ENCODE peak calls at places on chromosomes 16 and 17, in eight cellular contexts. X is astrocyte of the cerebellum; Q is WERI-Rb-1; V is sigmoid colon; Z is MM.1S; W is CD4-positive, alpha-beta T cell; K is lower leg skin; T is neural progenitor cell. R is an unnamed sample.

GRCh38 chr17:59914274-59914854 is 21.4 kb downstream of the RPS6KB1 start:
- DNase-seq in X (peak), Q (no peak), V (no peak), Z (peak), W (no peak), K (no peak), T (peak), R (peak)

GRCh38 chr17:82244413-82245140 is 15.7 kb downstream of the SLC16A3 start:
- DNase-seq in X (no peak), Q (no peak), V (peak), Z (no peak), W (no peak), K (no peak), T (no peak), R (peak)

GRCh38 chr16:79751785-79752184 is 151.2 kb upstream of the MAF start:
- DNase-seq in X (peak), Q (no peak), V (peak), Z (no peak), W (no peak), K (peak), T (no peak), R (no peak)

GRCh38 chr17:14793237-14793636 is 471.9 kb downstream of the PMP22 start:
- DNase-seq in X (no peak), Q (no peak), V (no peak), Z (no peak), W (no peak), K (no peak), T (no peak), R (no peak)

GRCh38 chr16:87661561-87661960 is 59.3 kb downstream of the JPH3 start:
- DNase-seq in X (no peak), Q (no peak), V (no peak), Z (peak), W (no peak), K (no peak), T (peak), R (peak)

GRCh38 chr17:66637491-66637890 is 197.4 kb upstream of the CACNG5 start:
- DNase-seq in X (peak), Q (no peak), V (no peak), Z (no peak), W (no peak), K (peak), T (no peak), R (no peak)

GRCh38 chr17:30520436-30520835 is 43.2 kb downstream of the GOSR1 start:
- DNase-seq in X (peak), Q (no peak), V (no peak), Z (no peak), W (no peak), K (no peak), T (no peak), R (no peak)

GRCh38 chr17:64006361-64007088 is 8.4 kb downstream of the PRR29 start:
- DNase-seq in X (no peak), Q (no peak), V (peak), Z (no peak), W (no peak), K (peak), T (no peak), R (peak)

GRCh38 chr16:85924675-85925074 is 25.7 kb downstream of the IRF8 start:
- DNase-seq in X (no peak), Q (no peak), V (no peak), Z (no peak), W (no peak), K (no peak), T (no peak), R (no peak)

GRCh38 chr17:55825213-55825612 is 74.4 kb downstream of the PCTP start:
- DNase-seq in X (no peak), Q (no peak), V (no peak), Z (peak), W (no peak), K (no peak), T (peak), R (no peak)

GRCh38 chr17:57892820-57893595 is 43.2 kb upstream of the MRPS23 start:
- DNase-seq in X (peak), Q (peak), V (peak), Z (no peak), W (no peak), K (peak), T (peak), R (no peak)

GRCh38 chr16:85424260-85425060 is 188.7 kb upstream of the GSE1 start:
- DNase-seq in X (no peak), Q (no peak), V (peak), Z (no peak), W (no peak), K (peak), T (no peak), R (no peak)

GRCh38 chr17:2346475-2346874 is 9.2 kb downstream of the SGSM2 start:
- DNase-seq in X (no peak), Q (no peak), V (peak), Z (no peak), W (no peak), K (peak), T (no peak), R (no peak)

GRCh38 chr16:57941016-57941656 is 29.8 kb downstream of the CNGB1 start:
- DNase-seq in X (peak), Q (no peak), V (no peak), Z (no peak), W (no peak), K (peak), T (no peak), R (no peak)

GRCh38 chr17:48037036-48037881 is at the start of gene COPZ2:
- DNase-seq in X (no peak), Q (no peak), V (peak), Z (peak), W (peak), K (peak), T (peak), R (peak)

GRCh38 chr17:2996208-2996855 is 67.1 kb downstream of the OR1D5 start:
- DNase-seq in X (no peak), Q (no peak), V (peak), Z (no peak), W (no peak), K (no peak), T (no peak), R (no peak)

GRCh38 chr17:62757518-62757951 is 50.6 kb downstream of the MARCHF10 start:
- DNase-seq in X (no peak), Q (no peak), V (no peak), Z (no peak), W (no peak), K (no peak), T (no peak), R (no peak)

GRCh38 chr17:62756198-62756597 is 51.9 kb downstream of the MARCHF10 start:
- DNase-seq in X (no peak), Q (no peak), V (no peak), Z (no peak), W (no peak), K (no peak), T (no peak), R (no peak)

GRCh38 chr17:62754696-62755095 is 53.4 kb downstream of the MARCHF10 start:
- DNase-seq in X (no peak), Q (no peak), V (no peak), Z (no peak), W (no peak), K (no peak), T (no peak), R (no peak)

GRCh38 chr17:62753562-62753961 is 54.6 kb downstream of the MARCHF10 start:
- DNase-seq in X (no peak), Q (no peak), V (no peak), Z (no peak), W (no peak), K (peak), T (no peak), R (no peak)

DNA sequence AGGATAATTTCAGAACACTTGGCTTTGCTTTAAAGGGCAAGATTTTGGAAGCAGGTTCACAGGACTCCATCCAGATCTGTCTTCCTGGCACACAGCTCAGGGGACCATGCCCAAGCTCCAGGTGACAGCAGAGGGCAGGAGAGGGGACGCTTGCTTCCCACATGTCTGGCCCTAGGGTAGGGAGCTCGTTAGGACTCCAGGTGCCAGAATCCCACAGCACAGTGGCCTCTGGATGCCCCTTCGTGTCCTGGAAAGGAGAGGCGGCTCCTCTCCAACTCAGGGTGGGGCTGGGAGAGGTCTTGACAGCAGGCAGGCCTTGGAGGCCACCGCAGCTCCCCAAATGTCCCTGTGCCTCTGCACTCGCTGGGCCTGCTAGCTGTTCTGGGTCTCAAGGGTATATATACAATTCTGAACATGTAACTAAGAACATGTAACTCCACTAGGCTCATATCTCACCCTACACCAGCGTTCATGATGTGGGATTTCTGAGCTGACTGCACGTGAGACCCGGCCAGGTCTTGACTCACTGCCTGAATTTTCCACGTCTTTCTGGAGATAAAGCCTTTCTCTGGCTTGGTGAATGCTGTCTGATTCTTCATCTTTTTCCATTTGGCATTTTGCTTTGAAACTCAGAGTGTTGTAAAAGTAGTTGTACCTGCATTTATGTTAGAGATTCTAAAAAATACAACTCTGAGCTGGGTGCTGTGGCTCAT is 52.8 kb downstream of the MARCHF10 start:
- DNase-seq in X (no peak), Q (peak), V (no peak), Z (no peak), W (no peak), K (peak), T (no peak), R (no peak)
- TF ChIP-seq CTCF in X (no peak), Q (peak), V (no peak), Z (no peak), W (no peak), K (no peak), T (peak), R (no peak)

GRCh38 chr16:29818082-29818481 is 2.1 kb downstream of the PAGR1 start:
- DNase-seq in X (no peak), Q (no peak), V (no peak), Z (no peak), W (no peak), K (no peak), T (no peak), R (no peak)

GRCh38 chr16:29820271-29820701 is at the start of gene MVP:
- DNase-seq in X (no peak), Q (peak), V (peak), Z (peak), W (no peak), K (no peak), T (no peak), R (peak)

GRCh38 chr16:29820730-29821662 is 734 bp downstream of the MVP start:
- DNase-seq in X (no peak), Q (no peak), V (no peak), Z (peak), W (no peak), K (no peak), T (no peak), R (peak)

GRCh38 chr16:29821663-29822115 is 1.4 kb downstream of the MVP start:
- DNase-seq in X (peak), Q (no peak), V (no peak), Z (no peak), W (no peak), K (no peak), T (no peak), R (no peak)

GRCh38 chr16:29819506-29819905 is 756 bp upstream of the MVP start:
- DNase-seq in X (no peak), Q (no peak), V (no peak), Z (no peak), W (no peak), K (no peak), T (no peak), R (no peak)
- TF ChIP-seq CTCF in X (peak), Q (peak), V (no peak), Z (no peak), W (no peak), K (no peak), T (peak), R (no peak)

DNA sequence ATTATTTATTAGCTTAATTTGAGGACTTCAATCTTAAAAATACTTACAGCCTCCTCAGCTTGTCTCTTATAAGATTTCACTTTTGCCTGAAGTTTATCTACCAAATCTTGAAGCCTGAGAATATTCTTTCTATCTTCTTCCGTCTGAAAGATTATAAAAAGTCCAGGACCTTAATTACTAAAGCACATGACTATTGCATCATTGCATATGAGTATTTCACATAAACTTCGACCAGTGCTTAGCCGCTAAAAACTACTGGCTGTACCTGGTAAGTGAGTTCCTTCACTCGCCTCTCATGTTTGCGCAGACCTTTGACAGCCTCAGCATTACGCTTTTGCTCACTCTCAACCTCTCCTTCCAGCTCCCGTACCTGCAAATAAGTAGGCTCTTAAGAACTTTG is 4.7 kb upstream of the MYH1 start:
- DNase-seq in X (no peak), Q (no peak), V (no peak), Z (no peak), W (no peak), K (no peak), T (no peak), R (no peak)
- TF ChIP-seq CTCF in X (no peak), Q (no peak), V (no peak), Z (no peak), W (no peak), K (no peak), T (no peak), R (no peak)

GRCh38 chr17:44557653-44558285 is 485 bp downstream of the FZD2 start:
- DNase-seq in X (no peak), Q (peak), V (peak), Z (no peak), W (no peak), K (peak), T (peak), R (peak)
- TF ChIP-seq CTCF in X (no peak), Q (no peak), V (no peak), Z (no peak), W (no peak), K (no peak), T (no peak), R (no peak)

GRCh38 chr16:19114359-19115147 is 789 bp downstream of the ITPRIPL2 start:
- DNase-seq in X (no peak), Q (no peak), V (peak), Z (no peak), W (no peak), K (peak), T (peak), R (peak)
- TF ChIP-seq CTCF in X (peak), Q (no peak), V (peak), Z (no peak), W (no peak), K (no peak), T (no peak), R (no peak)

GRCh38 chr17:18041776-18042175 is 2.6 kb downstream of the GID4 start:
- DNase-seq in X (no peak), Q (no peak), V (no peak), Z (no peak), W (no peak), K (no peak), T (no peak), R (no peak)

GRCh38 chr17:18045691-18046090 is 6.5 kb downstream of the GID4 start:
- DNase-seq in X (no peak), Q (no peak), V (no peak), Z (no peak), W (no peak), K (no peak), T (no peak), R (no peak)

GRCh38 chr17:18042969-18043368 is 3.8 kb downstream of the GID4 start:
- DNase-seq in X (no peak), Q (no peak), V (no peak), Z (no peak), W (no peak), K (no peak), T (no peak), R (no peak)

GRCh38 chr17:18044609-18045008 is 5.4 kb downstream of the GID4 start:
- DNase-seq in X (no peak), Q (no peak), V (no peak), Z (no peak), W (no peak), K (no peak), T (no peak), R (no peak)

GRCh38 chr17:18043491-18043890 is 4.3 kb downstream of the GID4 start:
- DNase-seq in X (no peak), Q (no peak), V (no peak), Z (no peak), W (no peak), K (no peak), T (no peak), R (no peak)
- TF ChIP-seq CTCF in X (peak), Q (peak), V (no peak), Z (peak), W (peak), K (no peak), T (no peak), R (peak)

R was measured in GM20000.